ENCODE peak calls at places on chromosomes 16 and 17, in five cellular contexts. One of them, this sample, is unnamed.

GRCh38 chr17:46078675-46079074 is 79.6 kb downstream of the STH start:
- DNase-seq in GM23248: no peak
- DNase-seq in esophagus squamous epithelium: no peak
- DNase-seq in CD8-positive, alpha-beta T cell: no peak
- DNase-seq in lung: no peak
- DNase-seq in this sample: no peak

GRCh38 chr17:77245162-77245926 is 104.6 kb downstream of the SEC14L1 start:
- DNase-seq in GM23248: no peak
- DNase-seq in esophagus squamous epithelium: no peak
- DNase-seq in CD8-positive, alpha-beta T cell: no peak
- DNase-seq in lung: no peak
- DNase-seq in this sample: no peak

GRCh38 chr17:82602487-82602886 is 45.8 kb downstream of the WDR45B start:
- DNase-seq in GM23248: no peak
- DNase-seq in esophagus squamous epithelium: no peak
- DNase-seq in CD8-positive, alpha-beta T cell: no peak
- DNase-seq in lung: no peak
- DNase-seq in this sample: no peak

GRCh38 chr17:64256913-64257807 is 5.9 kb downstream of the TEX2 start:
- DNase-seq in GM23248: peak; percentile 88
- DNase-seq in esophagus squamous epithelium: no peak
- DNase-seq in CD8-positive, alpha-beta T cell: no peak
- DNase-seq in lung: no peak
- DNase-seq in this sample: no peak

GRCh38 chr17:45013021-45013997 is 38.1 kb downstream of the DCAKD start:
- DNase-seq in GM23248: no peak
- DNase-seq in esophagus squamous epithelium: no peak
- DNase-seq in CD8-positive, alpha-beta T cell: no peak
- DNase-seq in lung: no peak
- DNase-seq in this sample: peak; percentile 63

GRCh38 chr16:6146874-6147425 is 1049.4 kb upstream of the EEF2KMT start:
- DNase-seq in GM23248: no peak
- DNase-seq in esophagus squamous epithelium: no peak
- DNase-seq in CD8-positive, alpha-beta T cell: no peak
- DNase-seq in lung: no peak
- DNase-seq in this sample: no peak

GRCh38 chr16:58615280-58615679 is 14.3 kb downstream of the CNOT1 start:
- DNase-seq in GM23248: peak; percentile 79
- DNase-seq in esophagus squamous epithelium: no peak
- DNase-seq in CD8-positive, alpha-beta T cell: no peak
- DNase-seq in lung: no peak
- DNase-seq in this sample: no peak

GRCh38 chr17:30267625-30268024 is 24.1 kb downstream of the BLMH start:
- DNase-seq in GM23248: peak; percentile 68
- DNase-seq in esophagus squamous epithelium: no peak
- DNase-seq in CD8-positive, alpha-beta T cell: no peak
- DNase-seq in lung: no peak
- DNase-seq in this sample: no peak

GRCh38 chr17:58232707-58233156 is 5.7 kb upstream of the LPO start:
- DNase-seq in GM23248: peak; percentile 94
- DNase-seq in esophagus squamous epithelium: no peak
- DNase-seq in CD8-positive, alpha-beta T cell: no peak
- DNase-seq in lung: no peak
- DNase-seq in this sample: no peak

GRCh38 chr17:45432405-45433113 is at the start of gene ARHGAP27:
- DNase-seq in GM23248: peak; percentile 52
- DNase-seq in esophagus squamous epithelium: no peak
- DNase-seq in CD8-positive, alpha-beta T cell: no peak
- DNase-seq in lung: peak; percentile 69
- DNase-seq in this sample: peak; percentile 76

GRCh38 chr17:10807704-10808128 is 3.8 kb upstream of the TMEM238L start:
- DNase-seq in GM23248: peak; percentile 5
- DNase-seq in esophagus squamous epithelium: no peak
- DNase-seq in CD8-positive, alpha-beta T cell: no peak
- DNase-seq in lung: no peak
- DNase-seq in this sample: no peak

GRCh38 chr17:50049636-50050035 is 6.3 kb upstream of the ITGA3 start:
- DNase-seq in GM23248: peak; percentile 35
- DNase-seq in esophagus squamous epithelium: no peak
- DNase-seq in CD8-positive, alpha-beta T cell: no peak
- DNase-seq in lung: no peak
- DNase-seq in this sample: no peak

GRCh38 chr17:49703557-49704277 is 4.0 kb downstream of the SLC35B1 start:
- DNase-seq in GM23248: peak; percentile 73
- DNase-seq in esophagus squamous epithelium: no peak
- DNase-seq in CD8-positive, alpha-beta T cell: no peak
- DNase-seq in lung: peak; percentile 37
- DNase-seq in this sample: no peak

GRCh38 chr17:40316571-40317344 is 7.8 kb downstream of the RARA start:
- DNase-seq in GM23248: peak; percentile 93
- DNase-seq in esophagus squamous epithelium: no peak
- DNase-seq in CD8-positive, alpha-beta T cell: no peak
- DNase-seq in lung: no peak
- DNase-seq in this sample: peak; percentile 79

DNA sequence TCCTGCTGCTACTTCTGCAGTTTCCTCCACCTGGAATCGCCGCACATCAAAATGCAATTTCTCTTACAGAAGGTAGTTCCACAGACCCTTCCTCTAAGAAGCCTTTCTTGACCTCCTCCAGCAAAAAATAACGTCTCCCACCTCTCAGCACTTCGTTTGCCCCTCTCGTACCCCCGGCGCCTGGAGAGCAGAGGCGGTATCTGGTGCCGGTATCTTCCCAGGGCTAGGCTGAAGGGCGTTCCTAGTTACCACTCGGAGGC is 482 bp downstream of the DCTPP1 start:
- DNase-seq in GM23248: no peak
- DNase-seq in esophagus squamous epithelium: no peak
- DNase-seq in CD8-positive, alpha-beta T cell: no peak
- DNase-seq in lung: no peak
- DNase-seq in this sample: no peak
- H3K36me3 ChIP-seq in GM23248: no peaks in the 10 kb centered on the region
- H3K36me3 ChIP-seq in esophagus squamous epithelium: peaks cover 39% of the 10 kb centered on the region
- H3K36me3 ChIP-seq in CD8-positive, alpha-beta T cell: peaks cover 3% of the 10 kb centered on the region
- H3K36me3 ChIP-seq in lung: peaks cover 9% of the 10 kb centered on the region
- H3K36me3 ChIP-seq in this sample: peaks cover 9% of the 10 kb centered on the region

GRCh38 chr17:47948706-47949196 is 7.4 kb downstream of the PNPO start:
- DNase-seq in GM23248: peak; percentile 41
- DNase-seq in esophagus squamous epithelium: no peak
- DNase-seq in CD8-positive, alpha-beta T cell: no peak
- DNase-seq in lung: no peak
- DNase-seq in this sample: no peak
- H3K4me3 ChIP-seq in GM23248: no peak overlapping the region
- H3K4me3 ChIP-seq in esophagus squamous epithelium: no peak overlapping the region
- H3K4me3 ChIP-seq in CD8-positive, alpha-beta T cell: no peak overlapping the region
- H3K4me3 ChIP-seq in lung: no peak overlapping the region
- H3K4me3 ChIP-seq in this sample: no peak overlapping the region

GRCh38 chr17:38893113-38893512 is 23.3 kb downstream of the LASP1 start:
- DNase-seq in GM23248: no peak
- DNase-seq in esophagus squamous epithelium: no peak
- DNase-seq in CD8-positive, alpha-beta T cell: no peak
- DNase-seq in lung: no peak
- DNase-seq in this sample: no peak
- H3K36me3 ChIP-seq in GM23248: peaks cover 68% of the 10 kb centered on the region
- H3K36me3 ChIP-seq in esophagus squamous epithelium: peaks cover 100% of the 10 kb centered on the region
- H3K36me3 ChIP-seq in CD8-positive, alpha-beta T cell: peaks cover 28% of the 10 kb centered on the region
- H3K36me3 ChIP-seq in lung: peaks cover 67% of the 10 kb centered on the region
- H3K36me3 ChIP-seq in this sample: peaks cover 45% of the 10 kb centered on the region

DNA sequence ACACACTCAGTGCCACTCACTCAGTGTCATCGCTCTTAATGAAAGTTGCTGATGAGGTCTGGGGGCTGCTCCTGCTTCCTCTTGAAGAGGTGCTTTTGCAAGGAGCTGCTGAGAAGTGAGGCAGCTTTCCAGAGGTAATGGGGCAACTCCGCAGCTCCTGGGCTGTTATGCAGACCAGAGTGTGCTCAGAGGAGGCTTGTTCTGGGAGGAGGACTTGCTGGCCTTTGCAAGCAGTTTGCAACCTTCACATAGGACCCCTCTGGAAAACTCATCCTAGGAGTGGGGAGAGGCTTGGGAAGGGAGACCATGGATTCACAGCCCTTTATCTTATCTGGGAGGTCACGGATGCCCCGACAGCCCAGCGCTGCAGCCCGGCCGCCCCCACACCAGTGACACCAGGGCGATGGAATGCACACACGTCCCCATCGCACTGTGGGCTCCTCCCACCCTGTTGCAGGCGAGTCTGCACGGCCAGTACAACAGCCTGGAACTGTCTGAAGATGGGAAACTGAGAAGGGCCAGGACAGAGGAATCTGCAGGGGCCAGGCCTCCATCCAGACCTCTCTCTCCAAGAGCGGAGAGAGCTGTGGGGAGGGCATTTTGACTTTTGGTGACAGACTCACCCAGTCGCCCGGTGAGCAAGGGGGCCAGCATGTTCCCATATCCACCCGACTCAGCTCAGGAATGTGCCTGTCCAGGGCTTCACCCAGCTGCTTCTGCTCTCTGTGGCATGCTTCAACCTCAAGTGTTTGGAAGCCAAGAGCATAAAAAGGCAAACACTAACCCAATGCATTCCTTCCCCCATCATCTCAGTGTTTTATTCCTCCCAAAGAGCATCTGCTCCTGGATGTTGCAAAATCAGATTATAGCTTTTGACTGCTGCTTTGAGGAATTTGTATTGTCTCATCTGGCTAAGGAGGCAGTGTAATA is 78.6 kb upstream of the ZNF469 start:
- DNase-seq in GM23248: peak; percentile 95
- DNase-seq in esophagus squamous epithelium: no peak
- DNase-seq in CD8-positive, alpha-beta T cell: no peak
- DNase-seq in lung: peak; percentile 41
- DNase-seq in this sample: peak; percentile 70
- H3K4me3 ChIP-seq in GM23248: peak overlapping the region; percentile 25
- H3K4me3 ChIP-seq in esophagus squamous epithelium: no peak overlapping the region
- H3K4me3 ChIP-seq in CD8-positive, alpha-beta T cell: no peak overlapping the region
- H3K4me3 ChIP-seq in lung: no peak overlapping the region
- H3K4me3 ChIP-seq in this sample: no peak overlapping the region

GRCh38 chr16:22900863-22901262 is 86.9 kb downstream of the HS3ST2 start:
- DNase-seq in GM23248: no peak
- DNase-seq in esophagus squamous epithelium: no peak
- DNase-seq in CD8-positive, alpha-beta T cell: no peak
- DNase-seq in lung: no peak
- DNase-seq in this sample: no peak
- H3K36me3 ChIP-seq in GM23248: no peaks in the 10 kb centered on the region
- H3K36me3 ChIP-seq in esophagus squamous epithelium: no peaks in the 10 kb centered on the region
- H3K36me3 ChIP-seq in CD8-positive, alpha-beta T cell: no peaks in the 10 kb centered on the region
- H3K36me3 ChIP-seq in lung: no peaks in the 10 kb centered on the region
- H3K36me3 ChIP-seq in this sample: no peaks in the 10 kb centered on the region

DNA sequence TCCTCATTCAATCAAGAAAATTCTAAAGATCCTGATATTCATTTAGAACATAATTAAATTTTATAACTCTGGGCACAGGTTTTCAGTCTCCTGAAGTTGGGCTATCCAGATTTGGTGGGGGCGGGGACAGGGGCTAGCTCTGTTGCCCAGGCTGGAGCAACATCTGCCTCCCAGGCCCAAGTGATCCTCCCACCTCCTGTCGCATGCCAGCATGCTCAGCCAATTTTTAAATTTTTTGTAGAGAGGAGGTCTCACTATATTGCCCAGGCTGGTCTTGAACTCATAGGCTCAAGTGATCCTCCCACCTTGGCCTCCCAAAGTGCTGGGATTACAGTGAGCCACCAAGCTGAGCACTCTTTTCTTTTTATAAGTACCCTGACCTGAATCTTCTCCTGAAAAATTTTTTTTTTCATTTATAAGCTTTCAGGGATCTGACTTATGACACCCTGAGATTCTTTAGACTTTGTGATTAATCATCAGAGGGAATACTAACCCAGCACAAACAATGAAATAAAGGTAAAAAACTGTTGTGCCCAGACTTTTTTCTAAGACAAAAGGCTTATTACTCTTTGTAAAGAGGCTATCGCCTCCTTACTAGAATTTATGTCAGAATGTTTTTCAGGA is 62.6 kb downstream of the TUBD1 start:
- DNase-seq in GM23248: peak; percentile 56
- DNase-seq in esophagus squamous epithelium: no peak
- DNase-seq in CD8-positive, alpha-beta T cell: no peak
- DNase-seq in lung: no peak
- DNase-seq in this sample: no peak
- H3K4me3 ChIP-seq in GM23248: peak overlapping the region; percentile 70
- H3K4me3 ChIP-seq in esophagus squamous epithelium: no peak overlapping the region
- H3K4me3 ChIP-seq in CD8-positive, alpha-beta T cell: no peak overlapping the region
- H3K4me3 ChIP-seq in lung: no peak overlapping the region
- H3K4me3 ChIP-seq in this sample: no peak overlapping the region

DNA sequence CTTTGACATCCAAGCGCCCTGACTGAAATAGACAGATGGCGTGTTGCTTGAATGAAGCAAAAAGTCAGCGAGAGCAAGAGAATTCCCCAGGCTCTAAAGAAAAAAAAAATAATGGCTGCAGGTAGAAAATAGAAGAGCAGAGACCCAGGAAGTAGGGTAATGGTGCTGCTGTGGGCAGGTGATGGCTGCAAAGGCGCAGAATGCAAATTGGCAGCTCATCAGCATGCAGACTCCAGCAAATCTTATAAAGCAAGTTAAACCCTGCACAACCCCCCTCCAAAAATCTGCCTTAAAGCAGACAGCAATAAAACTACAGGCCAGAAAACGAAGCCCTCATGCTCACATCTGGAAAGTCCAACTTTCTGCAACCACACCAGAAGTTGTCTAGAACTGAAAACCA is 384.3 kb downstream of the RBFOX1 start:
- DNase-seq in GM23248: no peak
- DNase-seq in esophagus squamous epithelium: no peak
- DNase-seq in CD8-positive, alpha-beta T cell: no peak
- DNase-seq in lung: no peak
- DNase-seq in this sample: no peak
- H3K36me3 ChIP-seq in GM23248: no peaks in the 10 kb centered on the region
- H3K36me3 ChIP-seq in esophagus squamous epithelium: no peaks in the 10 kb centered on the region
- H3K36me3 ChIP-seq in CD8-positive, alpha-beta T cell: no peaks in the 10 kb centered on the region
- H3K36me3 ChIP-seq in lung: no peaks in the 10 kb centered on the region
- H3K36me3 ChIP-seq in this sample: no peaks in the 10 kb centered on the region

GRCh38 chr17:67492824-67493490 is 115.9 kb downstream of the PITPNC1 start:
- DNase-seq in GM23248: no peak
- DNase-seq in esophagus squamous epithelium: no peak
- DNase-seq in CD8-positive, alpha-beta T cell: no peak
- DNase-seq in lung: no peak
- DNase-seq in this sample: no peak
- H3K4me3 ChIP-seq in GM23248: no peak overlapping the region
- H3K4me3 ChIP-seq in esophagus squamous epithelium: no peak overlapping the region
- H3K4me3 ChIP-seq in CD8-positive, alpha-beta T cell: no peak overlapping the region
- H3K4me3 ChIP-seq in lung: no peak overlapping the region
- H3K4me3 ChIP-seq in this sample: peak overlapping the region; percentile 0

GRCh38 chr17:17153071-17153470 is 53.1 kb downstream of the PLD6 start:
- DNase-seq in GM23248: no peak
- DNase-seq in esophagus squamous epithelium: no peak
- DNase-seq in CD8-positive, alpha-beta T cell: no peak
- DNase-seq in lung: no peak
- DNase-seq in this sample: no peak
- H3K36me3 ChIP-seq in GM23248: peaks cover 36% of the 10 kb centered on the region
- H3K36me3 ChIP-seq in esophagus squamous epithelium: peaks cover 98% of the 10 kb centered on the region
- H3K36me3 ChIP-seq in CD8-positive, alpha-beta T cell: peaks cover 37% of the 10 kb centered on the region
- H3K36me3 ChIP-seq in lung: peaks cover 64% of the 10 kb centered on the region
- H3K36me3 ChIP-seq in this sample: peaks cover 62% of the 10 kb centered on the region

This sample was measured in right atrium auricular region.